ENCODE peak calls at places on chromosomes 4 and X, in ten cellular contexts. One of them, this sample, is unnamed.

GRCh38 chrX:79557212-79557611 is 190.1 kb upstream of the ITM2A start:
- DNase-seq in lower lobe of right lung: no peak
- DNase-seq in HepG2: no peak
- DNase-seq in cardiac muscle cell: no peak
- DNase-seq in colonic mucosa: no peak
- DNase-seq in neural progenitor cell: no peak
- DNase-seq in GM06990: no peak
- DNase-seq in pancreas: no peak
- DNase-seq in A549: no peak
- DNase-seq in esophagus squamous epithelium: no peak
- DNase-seq in this sample: no peak

GRCh38 chr4:87863486-87863885 is 30.7 kb downstream of the MEPE start:
- DNase-seq in lower lobe of right lung: no peak
- DNase-seq in HepG2: no peak
- DNase-seq in cardiac muscle cell: no peak
- DNase-seq in colonic mucosa: no peak
- DNase-seq in neural progenitor cell: no peak
- DNase-seq in GM06990: no peak
- DNase-seq in pancreas: no peak
- DNase-seq in A549: no peak
- DNase-seq in esophagus squamous epithelium: no peak
- DNase-seq in this sample: no peak

GRCh38 chr4:185656467-185656890 is 121.2 kb upstream of the PDLIM3 start:
- DNase-seq in lower lobe of right lung: no peak
- DNase-seq in HepG2: no peak
- DNase-seq in cardiac muscle cell: peak
- DNase-seq in colonic mucosa: no peak
- DNase-seq in neural progenitor cell: peak
- DNase-seq in GM06990: no peak
- DNase-seq in pancreas: peak
- DNase-seq in A549: no peak
- DNase-seq in esophagus squamous epithelium: no peak
- DNase-seq in this sample: peak

GRCh38 chr4:188941524-188942109 is 802.4 kb downstream of the TRIML1 start:
- DNase-seq in lower lobe of right lung: no peak
- DNase-seq in HepG2: no peak
- DNase-seq in cardiac muscle cell: peak
- DNase-seq in colonic mucosa: no peak
- DNase-seq in neural progenitor cell: no peak
- DNase-seq in GM06990: no peak
- DNase-seq in pancreas: no peak
- DNase-seq in A549: peak
- DNase-seq in esophagus squamous epithelium: no peak
- DNase-seq in this sample: peak

GRCh38 chr4:152559641-152560040 is 23.7 kb upstream of the FBXW7 start:
- DNase-seq in lower lobe of right lung: no peak
- DNase-seq in HepG2: no peak
- DNase-seq in cardiac muscle cell: no peak
- DNase-seq in colonic mucosa: no peak
- DNase-seq in neural progenitor cell: no peak
- DNase-seq in GM06990: no peak
- DNase-seq in pancreas: no peak
- DNase-seq in A549: no peak
- DNase-seq in esophagus squamous epithelium: no peak
- DNase-seq in this sample: no peak

GRCh38 chr4:69832326-69833030 is 27.5 kb downstream of the SULT1E1 start:
- DNase-seq in lower lobe of right lung: no peak
- DNase-seq in HepG2: peak
- DNase-seq in cardiac muscle cell: no peak
- DNase-seq in colonic mucosa: peak
- DNase-seq in neural progenitor cell: no peak
- DNase-seq in GM06990: no peak
- DNase-seq in pancreas: no peak
- DNase-seq in A549: no peak
- DNase-seq in esophagus squamous epithelium: no peak
- DNase-seq in this sample: no peak

GRCh38 chrX:136586386-136586785 is 54.4 kb downstream of the VGLL1 start:
- DNase-seq in lower lobe of right lung: no peak
- DNase-seq in HepG2: no peak
- DNase-seq in cardiac muscle cell: no peak
- DNase-seq in colonic mucosa: no peak
- DNase-seq in neural progenitor cell: no peak
- DNase-seq in GM06990: no peak
- DNase-seq in pancreas: no peak
- DNase-seq in A549: no peak
- DNase-seq in esophagus squamous epithelium: no peak
- DNase-seq in this sample: no peak

GRCh38 chrX:130834149-130834548 is 68.9 kb downstream of the ENOX2 start:
- DNase-seq in lower lobe of right lung: no peak
- DNase-seq in HepG2: no peak
- DNase-seq in cardiac muscle cell: no peak
- DNase-seq in colonic mucosa: no peak
- DNase-seq in neural progenitor cell: peak
- DNase-seq in GM06990: no peak
- DNase-seq in pancreas: no peak
- DNase-seq in A549: no peak
- DNase-seq in esophagus squamous epithelium: no peak
- DNase-seq in this sample: peak

GRCh38 chr4:156734965-156735895 is 236.4 kb downstream of the PDGFC start:
- DNase-seq in lower lobe of right lung: no peak
- DNase-seq in HepG2: no peak
- DNase-seq in cardiac muscle cell: no peak
- DNase-seq in colonic mucosa: no peak
- DNase-seq in neural progenitor cell: no peak
- DNase-seq in GM06990: no peak
- DNase-seq in pancreas: no peak
- DNase-seq in A549: no peak
- DNase-seq in esophagus squamous epithelium: no peak
- DNase-seq in this sample: no peak

GRCh38 chr4:79653871-79654270 is 245.8 kb upstream of the GK2 start:
- DNase-seq in lower lobe of right lung: no peak
- DNase-seq in HepG2: no peak
- DNase-seq in cardiac muscle cell: no peak
- DNase-seq in colonic mucosa: no peak
- DNase-seq in neural progenitor cell: no peak
- DNase-seq in GM06990: no peak
- DNase-seq in pancreas: no peak
- DNase-seq in A549: no peak
- DNase-seq in esophagus squamous epithelium: no peak
- DNase-seq in this sample: no peak

GRCh38 chr4:2817701-2818350 is 24.9 kb downstream of the SH3BP2 start:
- DNase-seq in lower lobe of right lung: no peak
- DNase-seq in HepG2: no peak
- DNase-seq in cardiac muscle cell: peak
- DNase-seq in colonic mucosa: peak
- DNase-seq in neural progenitor cell: peak
- DNase-seq in GM06990: no peak
- DNase-seq in pancreas: peak
- DNase-seq in A549: no peak
- DNase-seq in esophagus squamous epithelium: no peak
- DNase-seq in this sample: no peak

DNA sequence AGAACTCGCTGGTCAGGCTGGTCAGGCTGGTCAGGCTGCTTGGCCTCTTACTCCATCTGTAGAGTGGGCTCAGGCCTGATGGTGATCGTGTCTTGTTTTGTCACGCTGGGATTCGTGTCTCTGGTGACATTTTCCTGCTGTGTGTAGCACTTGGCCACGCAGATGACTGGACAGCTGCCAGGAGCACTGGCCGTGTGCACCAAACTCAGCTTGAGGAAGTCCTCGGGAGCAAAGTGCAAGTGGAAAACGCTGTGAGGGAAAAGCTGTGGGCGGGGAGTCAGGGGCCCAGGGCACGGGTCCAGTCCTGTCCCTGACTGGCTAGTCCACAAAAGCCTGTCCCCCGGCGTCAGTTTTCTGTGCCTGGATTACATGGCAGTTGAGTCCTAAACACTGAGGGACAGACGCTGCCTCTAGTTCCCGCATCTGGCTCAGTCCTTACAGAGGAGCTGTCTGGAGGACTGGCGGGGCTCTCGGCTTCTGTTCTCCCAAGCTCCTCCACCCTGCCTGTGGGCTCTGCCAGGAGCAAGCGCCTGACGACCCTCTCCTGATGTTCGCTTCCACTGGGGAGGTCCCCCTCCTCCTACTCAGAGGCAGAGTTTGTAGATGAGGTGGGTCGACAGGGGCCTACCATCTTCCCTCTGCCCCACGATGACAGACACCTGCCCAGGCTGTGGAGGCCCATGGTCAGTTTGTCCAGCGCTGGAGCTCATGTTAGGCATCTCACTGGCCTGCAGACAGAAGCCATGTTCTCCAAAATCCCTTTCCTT is 35.9 kb upstream of the GRPEL1 start:
- DNase-seq in lower lobe of right lung: peak
- DNase-seq in HepG2: peak
- DNase-seq in cardiac muscle cell: no peak
- DNase-seq in colonic mucosa: peak
- DNase-seq in neural progenitor cell: peak
- DNase-seq in GM06990: no peak
- DNase-seq in pancreas: peak
- DNase-seq in A549: peak
- DNase-seq in esophagus squamous epithelium: no peak
- DNase-seq in this sample: no peak
- H3K4me3 ChIP-seq in lower lobe of right lung: peak
- H3K4me3 ChIP-seq in HepG2: peak
- H3K4me3 ChIP-seq in cardiac muscle cell: no peak
- H3K4me3 ChIP-seq in colonic mucosa: peak
- H3K4me3 ChIP-seq in neural progenitor cell: peak
- H3K4me3 ChIP-seq in GM06990: no peak
- H3K4me3 ChIP-seq in pancreas: peak
- H3K4me3 ChIP-seq in A549: peak
- H3K4me3 ChIP-seq in esophagus squamous epithelium: peak
- H3K4me3 ChIP-seq in this sample: peak

DNA sequence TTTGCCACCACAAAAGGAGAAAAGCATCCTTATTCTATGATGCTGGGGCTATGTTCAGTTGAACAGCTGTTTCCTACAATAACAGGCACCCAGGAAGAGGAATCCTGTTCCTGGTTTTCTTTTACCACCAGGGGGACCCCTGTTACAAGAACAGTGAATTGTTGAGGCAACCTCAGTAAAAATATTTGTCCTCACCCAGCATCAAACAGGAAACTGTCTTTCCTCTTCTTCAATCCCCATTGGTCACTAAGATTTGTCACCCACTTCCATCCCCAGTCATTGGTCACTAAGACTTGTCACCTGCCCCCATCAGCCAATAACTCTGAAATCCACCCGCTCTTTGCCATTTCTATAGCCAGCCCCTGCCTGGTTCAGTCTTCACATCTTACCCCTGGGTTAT is 143.5 kb upstream of the GALNT7 start:
- DNase-seq in lower lobe of right lung: no peak
- DNase-seq in HepG2: peak
- DNase-seq in cardiac muscle cell: peak
- DNase-seq in colonic mucosa: peak
- DNase-seq in neural progenitor cell: peak
- DNase-seq in GM06990: no peak
- DNase-seq in pancreas: peak
- DNase-seq in A549: peak
- DNase-seq in esophagus squamous epithelium: no peak
- DNase-seq in this sample: peak
- TF ChIP-seq CTCF in lower lobe of right lung: peak
- TF ChIP-seq CTCF in HepG2: peak
- TF ChIP-seq CTCF in cardiac muscle cell: peak
- TF ChIP-seq CTCF in colonic mucosa: peak
- TF ChIP-seq CTCF in neural progenitor cell: peak
- TF ChIP-seq CTCF in GM06990: peak
- TF ChIP-seq CTCF in pancreas: peak
- TF ChIP-seq CTCF in A549: peak
- TF ChIP-seq CTCF in esophagus squamous epithelium: peak
- TF ChIP-seq CTCF in this sample: peak

GRCh38 chr4:32161382-32161781 is 1441.2 kb downstream of the PCDH7 start:
- DNase-seq in lower lobe of right lung: no peak
- DNase-seq in HepG2: no peak
- DNase-seq in cardiac muscle cell: peak
- DNase-seq in colonic mucosa: no peak
- DNase-seq in neural progenitor cell: no peak
- DNase-seq in GM06990: no peak
- DNase-seq in pancreas: no peak
- DNase-seq in A549: no peak
- DNase-seq in esophagus squamous epithelium: no peak
- DNase-seq in this sample: peak

GRCh38 chr4:32163125-32163524 is 1443.0 kb downstream of the PCDH7 start:
- DNase-seq in lower lobe of right lung: no peak
- DNase-seq in HepG2: no peak
- DNase-seq in cardiac muscle cell: no peak
- DNase-seq in colonic mucosa: no peak
- DNase-seq in neural progenitor cell: no peak
- DNase-seq in GM06990: no peak
- DNase-seq in pancreas: no peak
- DNase-seq in A549: no peak
- DNase-seq in esophagus squamous epithelium: no peak
- DNase-seq in this sample: no peak
- H3K4me3 ChIP-seq in lower lobe of right lung: no peak
- H3K4me3 ChIP-seq in HepG2: no peak
- H3K4me3 ChIP-seq in cardiac muscle cell: no peak
- H3K4me3 ChIP-seq in colonic mucosa: no peak
- H3K4me3 ChIP-seq in neural progenitor cell: no peak
- H3K4me3 ChIP-seq in GM06990: no peak
- H3K4me3 ChIP-seq in pancreas: no peak
- H3K4me3 ChIP-seq in A549: no peak
- H3K4me3 ChIP-seq in esophagus squamous epithelium: no peak
- H3K4me3 ChIP-seq in this sample: no peak

DNA sequence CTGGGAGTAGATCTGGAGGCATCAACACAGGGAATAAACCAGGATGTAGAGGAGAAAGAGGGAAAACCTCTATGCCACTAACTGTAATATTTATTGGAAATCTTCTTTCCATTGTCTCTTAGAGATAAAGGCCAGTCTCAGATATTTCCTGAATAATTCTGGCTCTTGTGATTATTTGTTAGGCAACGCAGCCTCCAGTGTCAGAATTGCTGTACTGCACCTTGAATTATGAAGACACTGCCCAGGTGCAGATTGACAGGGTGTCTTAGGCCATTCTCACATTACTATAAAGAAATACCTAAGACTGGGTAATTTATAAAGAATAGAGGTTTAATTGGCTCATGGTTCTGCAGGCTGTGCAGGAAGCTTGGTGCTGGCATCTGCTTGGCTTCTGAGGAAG is 100.7 kb upstream of the ZDHHC15 start:
- DNase-seq in lower lobe of right lung: no peak
- DNase-seq in HepG2: peak
- DNase-seq in cardiac muscle cell: no peak
- DNase-seq in colonic mucosa: no peak
- DNase-seq in neural progenitor cell: peak
- DNase-seq in GM06990: no peak
- DNase-seq in pancreas: no peak
- DNase-seq in A549: no peak
- DNase-seq in esophagus squamous epithelium: no peak
- DNase-seq in this sample: no peak
- TF ChIP-seq CTCF in lower lobe of right lung: no peak
- TF ChIP-seq CTCF in HepG2: peak
- TF ChIP-seq CTCF in cardiac muscle cell: no peak
- TF ChIP-seq CTCF in colonic mucosa: no peak
- TF ChIP-seq CTCF in neural progenitor cell: peak
- TF ChIP-seq CTCF in GM06990: peak
- TF ChIP-seq CTCF in pancreas: no peak
- TF ChIP-seq CTCF in A549: no peak
- TF ChIP-seq CTCF in esophagus squamous epithelium: no peak
- TF ChIP-seq CTCF in this sample: no peak

GRCh38 chr4:111283066-111283677 is 660.3 kb upstream of the PITX2 start:
- DNase-seq in lower lobe of right lung: peak
- DNase-seq in HepG2: peak
- DNase-seq in cardiac muscle cell: peak
- DNase-seq in colonic mucosa: peak
- DNase-seq in neural progenitor cell: peak
- DNase-seq in GM06990: peak
- DNase-seq in pancreas: peak
- DNase-seq in A549: peak
- DNase-seq in esophagus squamous epithelium: no peak
- DNase-seq in this sample: peak
- H3K4me3 ChIP-seq in lower lobe of right lung: no peak
- H3K4me3 ChIP-seq in HepG2: no peak
- H3K4me3 ChIP-seq in cardiac muscle cell: no peak
- H3K4me3 ChIP-seq in colonic mucosa: no peak
- H3K4me3 ChIP-seq in neural progenitor cell: no peak
- H3K4me3 ChIP-seq in GM06990: no peak
- H3K4me3 ChIP-seq in pancreas: no peak
- H3K4me3 ChIP-seq in A549: no peak
- H3K4me3 ChIP-seq in esophagus squamous epithelium: no peak
- H3K4me3 ChIP-seq in this sample: no peak

This sample was measured in fibroblast of pulmonary artery.